ENCODE peak calls at places on chromosomes 16 and 17, in ten cellular contexts. A is transverse colon, Z is stomach, L is esophagus muscularis mucosa, H is H1, U is sigmoid colon, P is suprapubic skin, R is K562, W is SK-N-SH, V is GM12878. N is an unnamed sample. For H3K4me1, the result is how much of the 10 kb centered on the place peaks cover.

GRCh38 chr17:77490361-77491183 is 349.8 kb downstream of the SEC14L1 start:
- DNase-seq in A (no peak), Z (no peak), L (no peak), H (no peak), U (peak), P (peak), R (no peak), W (no peak), V (no peak), N (no peak)

GRCh38 chr16:57530104-57530522 is 6.3 kb downstream of the CCDC102A start:
- DNase-seq in A (peak), Z (no peak), L (no peak), H (no peak), U (peak), P (peak), R (no peak), W (peak), V (no peak), N (no peak)

GRCh38 chr17:67492251-67492740 is 115.2 kb downstream of the PITPNC1 start:
- DNase-seq in A (no peak), Z (no peak), L (no peak), H (no peak), U (no peak), P (no peak), R (no peak), W (no peak), V (no peak), N (no peak)

GRCh38 chr16:88014954-88015805 is 63.9 kb downstream of the BANP start:
- DNase-seq in A (no peak), Z (peak), L (no peak), H (no peak), U (peak), P (no peak), R (no peak), W (no peak), V (no peak), N (peak)

GRCh38 chr17:82718986-82719685 is 2.6 kb downstream of the FN3KRP start:
- DNase-seq in A (no peak), Z (no peak), L (no peak), H (no peak), U (no peak), P (no peak), R (no peak), W (no peak), V (no peak), N (peak)

GRCh38 chr16:55297062-55297909 is 26.7 kb upstream of the IRX6 start:
- DNase-seq in A (no peak), Z (no peak), L (no peak), H (no peak), U (no peak), P (no peak), R (no peak), W (no peak), V (no peak), N (no peak)

GRCh38 chr16:69626256-69626655 is 60.5 kb downstream of the NFAT5 start:
- DNase-seq in A (no peak), Z (no peak), L (no peak), H (no peak), U (no peak), P (no peak), R (peak), W (no peak), V (no peak), N (no peak)

GRCh38 chr16:8583199-8583598 is 7.1 kb downstream of the TMEM114 start:
- DNase-seq in A (no peak), Z (no peak), L (no peak), H (no peak), U (no peak), P (no peak), R (no peak), W (no peak), V (no peak), N (no peak)

GRCh38 chr17:16117149-16117548 is 98.2 kb downstream of the NCOR1 start:
- DNase-seq in A (no peak), Z (no peak), L (no peak), H (no peak), U (no peak), P (no peak), R (no peak), W (no peak), V (no peak), N (no peak)

GRCh38 chr17:59375858-59376257 is 44.4 kb downstream of the YPEL2 start:
- DNase-seq in A (no peak), Z (no peak), L (no peak), H (no peak), U (no peak), P (no peak), R (no peak), W (no peak), V (peak), N (no peak)

GRCh38 chr16:20107086-20107485 is 33.4 kb upstream of the GPR139 start:
- DNase-seq in A (no peak), Z (no peak), L (no peak), H (no peak), U (no peak), P (no peak), R (no peak), W (no peak), V (no peak), N (no peak)

GRCh38 chr17:75181608-75182318 is 996 bp downstream of the SUMO2 start:
- DNase-seq in A (peak), Z (peak), L (no peak), H (no peak), U (no peak), P (no peak), R (peak), W (peak), V (no peak), N (no peak)

GRCh38 chr16:64910351-64910750 is 211.5 kb downstream of the CDH11 start:
- DNase-seq in A (no peak), Z (no peak), L (no peak), H (peak), U (no peak), P (no peak), R (no peak), W (no peak), V (no peak), N (no peak)

GRCh38 chr17:28193241-28193640 is 125.8 kb upstream of the TMEM97 start:
- DNase-seq in A (peak), Z (no peak), L (no peak), H (no peak), U (peak), P (peak), R (no peak), W (no peak), V (no peak), N (no peak)

GRCh38 chr17:80861892-80862291 is 129.7 kb upstream of the CHMP6 start:
- DNase-seq in A (peak), Z (no peak), L (no peak), H (no peak), U (peak), P (no peak), R (no peak), W (peak), V (no peak), N (no peak)

GRCh38 chr17:77535435-77535834 is 394.7 kb downstream of the SEC14L1 start:
- DNase-seq in A (no peak), Z (peak), L (no peak), H (no peak), U (peak), P (no peak), R (no peak), W (no peak), V (no peak), N (no peak)

GRCh38 chr17:14225153-14226004 is 11.3 kb downstream of the CDRT15 start:
- DNase-seq in A (no peak), Z (no peak), L (peak), H (no peak), U (no peak), P (no peak), R (no peak), W (no peak), V (no peak), N (no peak)

GRCh38 chr17:14227052-14227451 is 9.6 kb downstream of the CDRT15 start:
- DNase-seq in A (no peak), Z (no peak), L (no peak), H (no peak), U (no peak), P (no peak), R (no peak), W (no peak), V (no peak), N (no peak)

GRCh38 chr17:14228903-14229302 is 7.8 kb downstream of the CDRT15 start:
- DNase-seq in A (no peak), Z (no peak), L (no peak), H (no peak), U (no peak), P (no peak), R (no peak), W (no peak), V (no peak), N (no peak)
- TF ChIP-seq EP300 in A (no peak), Z (no peak), L (no peak), H (no peak), U (no peak), P (no peak), R (no peak), W (no peak), V (no peak), N (no peak)

GRCh38 chr16:53805747-53806146 is 101.8 kb downstream of the FTO start:
- DNase-seq in A (no peak), Z (no peak), L (no peak), H (no peak), U (no peak), P (no peak), R (no peak), W (no peak), V (no peak), N (no peak)
- TF ChIP-seq POLR2AphosphoS5 in A (no peak), Z (no peak), L (no peak), H (no peak), U (no peak), P (no peak), R (no peak), W (no peak), V (no peak), N (no peak)

GRCh38 chr17:58121925-58122324 is 26.3 kb upstream of the OR4D1 start:
- DNase-seq in A (no peak), Z (no peak), L (no peak), H (no peak), U (no peak), P (no peak), R (peak), W (peak), V (no peak), N (no peak)
- H3K4me1 ChIP-seq in A (under half), Z (under half), L (under half), H (under half), U (under half), P (under half), R (under half), W (under half), V (under half), N (under half)

GRCh38 chr17:61488878-61489718 is 36.9 kb downstream of the TBX4 start:
- DNase-seq in A (peak), Z (peak), L (no peak), H (no peak), U (no peak), P (no peak), R (no peak), W (no peak), V (no peak), N (no peak)
- TF ChIP-seq EP300 in A (no peak), Z (no peak), L (no peak), H (no peak), U (no peak), P (no peak), R (no peak), W (no peak), V (no peak), N (no peak)